ENCODE peak calls at places on chromosome 10, in five cellular contexts. G is BE2C, D is fibroblast of lung, B is neuronal stem cell, J is mammary epithelial cell. U is an unnamed sample.

GRCh38 chr10:77408259-77408658 is 229.3 kb downstream of the KCNMA1 start:
- DNase-seq in G (no peak), B (no peak), J (no peak), D (no peak), U (no peak)

GRCh38 chr10:117339569-117339968 is 35.7 kb downstream of the PDZD8 start:
- DNase-seq in G (no peak), J (peak; percentile 42), D (peak; percentile 78), B (no peak), U (no peak)

GRCh38 chr10:93206652-93207051 is 133.0 kb downstream of the CYP26A1 start:
- DNase-seq in J (no peak), D (no peak), B (no peak), G (no peak), U (peak; percentile 88)

GRCh38 chr10:3747248-3747960 is 37.6 kb downstream of the KLF6 start:
- DNase-seq in D (no peak), G (no peak), B (no peak), J (no peak), U (no peak)

GRCh38 chr10:14296081-14296709 is 34.5 kb downstream of the FRMD4A start:
- DNase-seq in J (no peak), G (no peak), D (no peak), B (no peak), U (peak; percentile 47)

GRCh38 chr10:29630205-29631048 is 4.3 kb downstream of the SVIL start:
- DNase-seq in B (no peak), J (peak; percentile 93), G (no peak), D (no peak), U (no peak)

GRCh38 chr10:84416245-84416555 is 87.8 kb downstream of the CCSER2 start:
- DNase-seq in G (no peak), B (no peak), J (no peak), D (no peak), U (no peak)

GRCh38 chr10:42488416-42488815 is 150.0 kb downstream of the ZNF33B start:
- DNase-seq in D (peak; percentile 39), B (no peak), J (peak; percentile 2), G (no peak), U (no peak)

GRCh38 chr10:124378817-124379510 is 39.8 kb downstream of the OAT start:
- DNase-seq in D (no peak), B (no peak), G (no peak), J (peak; percentile 90), U (peak; percentile 55)

GRCh38 chr10:14562615-14563214 is 212.0 kb downstream of the FAM107B start:
- DNase-seq in J (no peak), B (no peak), G (no peak), D (no peak), U (no peak)

GRCh38 chr10:73163096-73163495 is 4.7 kb downstream of the ECD start:
- DNase-seq in D (no peak), G (no peak), J (no peak), B (no peak), U (no peak)

GRCh38 chr10:97321032-97321806 is 2.1 kb downstream of the FRAT1 start:
- DNase-seq in D (no peak), J (no peak), G (no peak), B (no peak), U (peak; percentile 78)

GRCh38 chr10:118047363-118047719 is 600 bp upstream of the RAB11FIP2 start:
- DNase-seq in G (no peak), B (no peak), J (no peak), D (no peak), U (no peak)

GRCh38 chr10:18164771-18165361 is 24.6 kb downstream of the CACNB2 start:
- DNase-seq in D (peak; percentile 98), B (no peak), G (no peak), J (no peak), U (no peak)

GRCh38 chr10:20768849-20769248 is 128.3 kb downstream of the NEBL start:
- DNase-seq in D (peak; percentile 66), J (peak; percentile 11), B (peak; percentile 14), G (no peak), U (no peak)

GRCh38 chr10:101217450-101218281 is 11.6 kb downstream of the LBX1 start:
- DNase-seq in J (no peak), B (peak; percentile 87), D (peak; percentile 30), G (peak; percentile 80), U (peak; percentile 94)

GRCh38 chr10:27500886-27501285 is 3.2 kb upstream of the RAB18 start:
- DNase-seq in G (no peak), J (peak; percentile 89), D (no peak), B (no peak), U (no peak)

GRCh38 chr10:87503892-87504291 is 801 bp upstream of the MINPP1 start:
- DNase-seq in G (no peak), B (no peak), J (peak; percentile 18), D (peak; percentile 7), U (no peak)

GRCh38 chr10:22086730-22087364 is 83.3 kb upstream of the DNAJC1 start:
- DNase-seq in G (peak; percentile 47), J (peak; percentile 27), B (no peak), D (peak; percentile 87), U (peak; percentile 77)

GRCh38 chr10:97889461-97890265 is 40.0 kb downstream of the GOLGA7B start:
- DNase-seq in J (peak; percentile 87), D (peak; percentile 18), G (no peak), B (no peak), U (peak; percentile 86)

GRCh38 chr10:130020651-130021372 is 56.7 kb upstream of the EBF3 start:
- DNase-seq in B (no peak), D (no peak), G (no peak), J (no peak), U (peak; percentile 45)

GRCh38 chr10:118504044-118504944 is 91.2 kb downstream of the PRLHR start:
- DNase-seq in G (no peak), J (peak; percentile 91), D (peak; percentile 15), B (no peak), U (no peak)

GRCh38 chr10:59582058-59582457 is 127.6 kb downstream of the SLC16A9 start:
- DNase-seq in G (no peak), J (no peak), D (no peak), B (no peak), U (no peak)

GRCh38 chr10:87605656-87606308 is 53.9 kb upstream of the PAPSS2 start:
- DNase-seq in J (peak; percentile 38), B (no peak), G (no peak), D (peak; percentile 30), U (no peak)

GRCh38 chr10:13660545-13660920 is 73.8 kb downstream of the PRPF18 start:
- DNase-seq in J (peak; percentile 99), B (no peak), D (peak; percentile 56), G (no peak), U (no peak)

GRCh38 chr10:47025540-47026300 is 114.5 kb downstream of the PTPN20 start:
- DNase-seq in D (peak; percentile 25), G (peak; percentile 7), J (no peak), B (no peak), U (peak; percentile 32)

GRCh38 chr10:72328045-72328828 is 26.5 kb downstream of the DNAJB12 start:
- DNase-seq in B (no peak), D (peak; percentile 79), G (peak; percentile 81), J (no peak), U (peak; percentile 93)

GRCh38 chr10:72175166-72175565 is 40.6 kb upstream of the ANAPC16 start:
- DNase-seq in D (peak; percentile 45), B (no peak), G (no peak), J (no peak), U (no peak)

GRCh38 chr10:84375011-84375410 is 46.6 kb downstream of the CCSER2 start:
- DNase-seq in J (peak; percentile 51), G (peak; percentile 23), D (peak; percentile 75), B (peak; percentile 45), U (peak; percentile 61)

GRCh38 chr10:69800109-69800508 is 1.6 kb upstream of the COL13A1 start:
- DNase-seq in B (peak; percentile 67), J (peak; percentile 48), G (peak; percentile 70), D (peak; percentile 79), U (peak; percentile 89)

DNA sequence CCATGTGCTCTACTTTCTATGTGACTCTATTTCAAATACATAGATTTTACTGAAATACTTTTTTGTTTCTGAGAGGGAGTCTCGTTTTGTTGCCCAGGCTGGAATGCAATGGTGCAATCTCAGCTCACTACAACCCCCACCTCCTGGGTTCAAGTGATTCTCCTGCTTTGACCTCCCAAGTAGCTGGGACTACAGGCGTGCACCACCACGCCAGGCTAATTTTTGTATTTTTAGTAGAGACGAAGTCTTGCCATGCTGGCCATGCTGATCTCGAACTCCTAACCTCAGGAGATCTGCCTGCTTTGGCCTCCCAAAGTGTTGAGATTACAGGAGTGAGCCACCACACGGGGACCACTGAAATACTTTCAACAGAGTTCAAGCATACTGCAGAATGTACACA is 3.5 kb downstream of the IDI1 start:
- DNase-seq in B (no peak), G (no peak), D (no peak), J (no peak), U (no peak)
- H3K4me1 ChIP-seq in B (peaks cover 9% of the 10 kb centered on the region), G (no peaks in the 10 kb centered on the region), D (no peaks in the 10 kb centered on the region), J (peaks cover 21% of the 10 kb centered on the region), U (no peaks in the 10 kb centered on the region)

DNA sequence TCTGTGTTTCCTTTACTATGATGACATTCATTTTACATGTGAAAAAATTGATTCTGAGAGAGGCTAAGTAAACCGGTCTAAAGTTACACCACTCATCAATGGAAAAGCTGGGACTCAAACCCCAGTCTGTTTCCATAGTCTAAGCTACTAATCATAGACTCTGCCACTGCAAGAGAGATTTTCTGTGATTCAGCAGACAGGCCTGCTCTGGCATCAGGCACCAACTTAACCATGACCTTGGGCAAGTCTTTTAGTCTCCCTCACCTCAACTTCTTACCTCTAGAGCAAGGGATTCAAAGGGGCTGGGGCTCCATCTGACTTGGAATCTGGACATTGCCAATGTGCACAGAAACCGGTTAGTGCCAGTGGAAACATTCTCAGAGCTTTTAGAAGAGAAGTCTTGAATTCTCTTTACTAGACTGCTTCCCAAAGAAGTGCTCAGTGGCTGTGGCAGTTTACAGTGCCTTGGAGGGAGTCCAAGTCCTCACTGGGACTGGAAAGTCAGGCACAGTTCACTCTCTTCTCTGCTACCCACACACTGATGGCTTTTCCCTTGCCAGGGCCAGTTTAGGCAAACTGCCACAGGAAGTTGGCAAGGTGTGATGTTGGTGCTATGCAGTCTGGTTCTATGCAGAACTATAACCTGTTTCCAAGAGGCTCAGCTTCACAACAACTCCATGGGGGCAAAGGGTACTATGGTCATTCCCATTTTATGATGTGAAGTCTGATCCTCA is 4.5 kb upstream of the BLNK start:
- DNase-seq in D (no peak), G (no peak), B (no peak), J (no peak), U (no peak)
- H3K4me1 ChIP-seq in D (no peaks in the 10 kb centered on the region), G (no peaks in the 10 kb centered on the region), B (no peaks in the 10 kb centered on the region), J (peaks cover 50% of the 10 kb centered on the region), U (no peaks in the 10 kb centered on the region)

DNA sequence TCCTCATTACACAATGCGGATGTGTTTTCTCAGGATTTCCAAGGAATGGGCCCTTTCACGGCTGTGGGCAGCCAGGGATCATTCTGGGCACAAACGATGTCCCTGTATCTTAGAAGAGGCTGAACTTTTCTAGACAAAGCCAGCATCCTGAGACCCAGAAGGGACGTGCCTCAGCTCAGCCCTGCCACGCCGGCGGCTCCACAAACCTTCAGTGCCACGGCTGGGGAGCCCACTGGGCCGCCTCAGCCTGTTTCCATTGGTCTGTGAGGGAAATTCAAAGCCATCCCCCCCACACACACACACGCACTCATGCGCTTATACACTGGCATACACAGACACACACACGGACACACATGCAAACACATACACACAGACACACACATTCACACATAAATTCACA is 344.9 kb upstream of the MKI67 start:
- DNase-seq in B (no peak), J (no peak), D (no peak), G (no peak), U (no peak)
- H3K4me1 ChIP-seq in B (peaks cover 2% of the 10 kb centered on the region), J (no peaks in the 10 kb centered on the region), D (no peaks in the 10 kb centered on the region), G (no peaks in the 10 kb centered on the region), U (no peaks in the 10 kb centered on the region)

DNA sequence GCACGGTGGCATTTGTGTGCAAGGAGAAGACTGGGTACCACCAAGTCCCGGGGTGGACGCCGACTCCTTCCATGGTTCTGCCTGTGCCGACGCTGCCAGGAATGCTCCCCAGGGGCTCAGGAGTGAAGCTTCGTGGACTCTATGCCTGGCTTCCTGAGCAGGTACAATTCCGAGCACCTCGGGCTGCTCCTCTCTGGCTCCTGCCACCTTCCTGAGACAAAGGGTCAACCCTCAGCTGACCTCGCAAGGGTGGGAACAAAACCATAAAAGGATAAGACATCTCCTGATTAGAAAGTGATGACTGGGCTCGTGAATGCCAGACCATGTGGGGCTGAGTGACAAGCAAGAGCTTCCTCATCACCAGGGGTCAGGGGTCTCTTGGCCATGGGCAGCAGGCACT is 31.8 kb downstream of the CALML3 start:
- DNase-seq in G (no peak), J (no peak), D (no peak), B (no peak), U (peak; percentile 37)
- H3K4me1 ChIP-seq in G (no peaks in the 10 kb centered on the region), J (peaks cover 37% of the 10 kb centered on the region), D (peaks cover 3% of the 10 kb centered on the region), B (peaks cover 2% of the 10 kb centered on the region), U (no peaks in the 10 kb centered on the region)

U was measured in endodermal cell.